ENCODE peak calls at places on chromosomes 16 and 17, in five cellular contexts. One of them, this sample, is unnamed.

GRCh38 chr17:9937164-9937835 is 32.2 kb upstream of the RCVRN start:
- DNase-seq in breast epithelium: no peak
- DNase-seq in stomach: no peak
- DNase-seq in Panc1: no peak
- DNase-seq in HepG2: no peak
- DNase-seq in this sample: no peak

GRCh38 chr17:81392909-81393654 is 2.2 kb upstream of the BAHCC1 start:
- DNase-seq in breast epithelium: no peak
- DNase-seq in stomach: no peak
- DNase-seq in HepG2: no peak
- DNase-seq in Panc1: no peak
- DNase-seq in this sample: no peak

GRCh38 chr17:69874220-69874670 is 200.8 kb upstream of the KCNJ16 start:
- DNase-seq in Panc1: no peak
- DNase-seq in breast epithelium: no peak
- DNase-seq in HepG2: no peak
- DNase-seq in stomach: no peak
- DNase-seq in this sample: no peak

GRCh38 chr17:8949061-8949622 is 16.4 kb downstream of the PIK3R5 start:
- DNase-seq in HepG2: no peak
- DNase-seq in breast epithelium: no peak
- DNase-seq in Panc1: no peak
- DNase-seq in stomach: no peak
- DNase-seq in this sample: no peak

GRCh38 chr17:76725580-76726230 is 701 bp downstream of the JMJD6 start:
- DNase-seq in breast epithelium: peak; percentile 70
- DNase-seq in stomach: peak; percentile 73
- DNase-seq in HepG2: peak; percentile 43
- DNase-seq in Panc1: no peak
- DNase-seq in this sample: no peak

GRCh38 chr16:54363760-54364159 is 77.2 kb upstream of the IRX3 start:
- DNase-seq in HepG2: no peak
- DNase-seq in Panc1: no peak
- DNase-seq in stomach: no peak
- DNase-seq in breast epithelium: no peak
- DNase-seq in this sample: no peak

GRCh38 chr16:3965306-3965705 is 84.8 kb upstream of the CREBBP start:
- DNase-seq in Panc1: no peak
- DNase-seq in HepG2: no peak
- DNase-seq in stomach: no peak
- DNase-seq in breast epithelium: no peak
- DNase-seq in this sample: no peak

GRCh38 chr17:7557825-7558543 is 566 bp upstream of the TNFSF13 start:
- DNase-seq in Panc1: no peak
- DNase-seq in stomach: peak; percentile 96
- DNase-seq in breast epithelium: peak; percentile 95
- DNase-seq in HepG2: peak; percentile 52
- DNase-seq in this sample: peak; percentile 93

GRCh38 chr16:4214215-4214621 is 27.7 kb downstream of the SRL start:
- DNase-seq in Panc1: no peak
- DNase-seq in breast epithelium: no peak
- DNase-seq in HepG2: peak; percentile 55
- DNase-seq in stomach: peak; percentile 37
- DNase-seq in this sample: no peak

GRCh38 chr16:3175157-3176153 is 12.5 kb upstream of the OR1F1 start:
- DNase-seq in stomach: no peak
- DNase-seq in HepG2: peak; percentile 78
- DNase-seq in Panc1: no peak
- DNase-seq in breast epithelium: no peak
- DNase-seq in this sample: no peak

GRCh38 chr16:17389392-17389791 is 81.4 kb downstream of the XYLT1 start:
- DNase-seq in HepG2: no peak
- DNase-seq in Panc1: no peak
- DNase-seq in breast epithelium: no peak
- DNase-seq in stomach: no peak
- DNase-seq in this sample: no peak
- TF ChIP-seq CTCF in HepG2: no peak
- TF ChIP-seq CTCF in Panc1: no peak
- TF ChIP-seq CTCF in breast epithelium: no peak
- TF ChIP-seq CTCF in stomach: no peak
- TF ChIP-seq CTCF in this sample: no peak

GRCh38 chr17:38466346-38467315 is 38.4 kb downstream of the ARHGAP23 start:
- DNase-seq in Panc1: no peak
- DNase-seq in stomach: no peak
- DNase-seq in HepG2: no peak
- DNase-seq in breast epithelium: no peak
- DNase-seq in this sample: no peak

GRCh38 chr17:38467491-38467890 is 39.2 kb downstream of the ARHGAP23 start:
- DNase-seq in breast epithelium: no peak
- DNase-seq in HepG2: no peak
- DNase-seq in stomach: no peak
- DNase-seq in Panc1: no peak
- DNase-seq in this sample: no peak

GRCh38 chr17:38464251-38464722 is 36.0 kb downstream of the ARHGAP23 start:
- DNase-seq in HepG2: no peak
- DNase-seq in stomach: peak; percentile 50
- DNase-seq in Panc1: no peak
- DNase-seq in breast epithelium: no peak
- DNase-seq in this sample: no peak

GRCh38 chr17:38464723-38465419 is 36.6 kb downstream of the ARHGAP23 start:
- DNase-seq in Panc1: no peak
- DNase-seq in HepG2: no peak
- DNase-seq in stomach: peak; percentile 70
- DNase-seq in breast epithelium: peak; percentile 69
- DNase-seq in this sample: no peak

GRCh38 chr17:38465420-38466345 is 37.4 kb downstream of the ARHGAP23 start:
- DNase-seq in breast epithelium: no peak
- DNase-seq in stomach: peak; percentile 42
- DNase-seq in HepG2: no peak
- DNase-seq in Panc1: no peak
- DNase-seq in this sample: no peak
- H3K4me3 ChIP-seq in breast epithelium: peak overlapping the region; percentile 70
- H3K4me3 ChIP-seq in stomach: peak overlapping the region; percentile 46
- H3K4me3 ChIP-seq in HepG2: no peak overlapping the region
- H3K4me3 ChIP-seq in Panc1: peak overlapping the region; percentile 10
- H3K4me3 ChIP-seq in this sample: peak overlapping the region; percentile 73

GRCh38 chr17:3738562-3739295 is 15.0 kb downstream of the HASPIN start:
- DNase-seq in stomach: peak; percentile 73
- DNase-seq in HepG2: no peak
- DNase-seq in breast epithelium: no peak
- DNase-seq in Panc1: no peak
- DNase-seq in this sample: no peak
- TF ChIP-seq POLR2AphosphoS5 in stomach: no peak
- TF ChIP-seq POLR2AphosphoS5 in HepG2: no peak
- TF ChIP-seq POLR2AphosphoS5 in breast epithelium: no peak
- TF ChIP-seq POLR2AphosphoS5 in Panc1: no peak
- TF ChIP-seq POLR2AphosphoS5 in this sample: peak; percentile 54

GRCh38 chr17:60901222-60901621 is 223.6 kb downstream of the BCAS3 start:
- DNase-seq in HepG2: no peak
- DNase-seq in Panc1: no peak
- DNase-seq in breast epithelium: no peak
- DNase-seq in stomach: no peak
- DNase-seq in this sample: no peak
- TF ChIP-seq CTCF in HepG2: no peak
- TF ChIP-seq CTCF in Panc1: no peak
- TF ChIP-seq CTCF in breast epithelium: no peak
- TF ChIP-seq CTCF in stomach: no peak
- TF ChIP-seq CTCF in this sample: no peak

GRCh38 chr17:79779088-79779529 is 1.2 kb downstream of the CBX2 start:
- DNase-seq in Panc1: no peak
- DNase-seq in breast epithelium: no peak
- DNase-seq in HepG2: no peak
- DNase-seq in stomach: no peak
- DNase-seq in this sample: no peak
- H3K4me3 ChIP-seq in Panc1: peak overlapping the region; percentile 55
- H3K4me3 ChIP-seq in breast epithelium: peak overlapping the region; percentile 93
- H3K4me3 ChIP-seq in HepG2: peak overlapping the region; percentile 84
- H3K4me3 ChIP-seq in stomach: no peak overlapping the region
- H3K4me3 ChIP-seq in this sample: peak overlapping the region; percentile 54

GRCh38 chr17:48589060-48589830 is 796 bp downstream of the HOXB3 start:
- DNase-seq in HepG2: no peak
- DNase-seq in breast epithelium: no peak
- DNase-seq in stomach: no peak
- DNase-seq in Panc1: no peak
- DNase-seq in this sample: no peak

GRCh38 chr17:48588519-48588918 is 1.5 kb downstream of the HOXB3 start:
- DNase-seq in Panc1: no peak
- DNase-seq in breast epithelium: no peak
- DNase-seq in stomach: no peak
- DNase-seq in HepG2: no peak
- DNase-seq in this sample: no peak

GRCh38 chr17:48591435-48592077 is 1.5 kb upstream of the HOXB3 start:
- DNase-seq in Panc1: no peak
- DNase-seq in HepG2: no peak
- DNase-seq in breast epithelium: no peak
- DNase-seq in stomach: no peak
- DNase-seq in this sample: no peak

GRCh38 chr17:48590603-48591161 is 641 bp upstream of the HOXB3 start:
- DNase-seq in breast epithelium: no peak
- DNase-seq in Panc1: no peak
- DNase-seq in HepG2: no peak
- DNase-seq in stomach: no peak
- DNase-seq in this sample: no peak

DNA sequence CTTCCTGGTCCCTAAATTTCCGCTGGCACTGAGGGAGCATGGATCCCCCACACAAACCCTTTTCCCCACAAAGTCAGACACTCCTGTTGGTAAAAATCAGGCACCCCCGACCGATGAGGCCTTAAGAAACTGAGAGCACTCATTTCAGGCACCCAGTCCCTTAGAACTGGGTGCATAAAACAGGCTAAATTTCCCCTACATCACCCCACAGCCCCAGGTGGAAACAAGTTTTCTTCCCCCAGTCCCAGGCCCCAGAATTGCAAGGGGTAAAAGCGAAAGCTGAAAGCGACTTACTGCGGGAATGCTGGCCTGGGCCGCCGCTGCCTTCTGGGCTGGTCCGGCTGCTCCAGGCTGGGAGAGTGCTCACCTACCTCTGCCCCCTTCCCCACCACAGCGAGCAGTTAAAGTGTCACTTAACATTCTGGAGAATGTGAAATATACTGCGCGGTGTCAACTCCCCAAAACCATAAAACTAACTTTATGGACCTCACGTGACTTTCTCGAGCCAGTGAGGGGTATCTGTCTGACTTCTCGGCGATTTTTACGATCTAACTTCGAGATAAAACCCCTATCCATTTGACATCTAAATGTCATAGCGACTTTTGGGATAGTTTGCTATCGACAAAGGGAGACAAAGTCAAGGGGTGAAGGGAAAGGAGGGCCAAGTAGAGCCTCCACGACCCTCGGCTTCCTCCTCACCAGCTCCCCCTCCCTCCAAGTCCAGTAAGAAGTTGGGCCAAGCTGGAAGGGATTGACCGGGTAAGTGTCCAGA is at the start of gene HOXB3:
- DNase-seq in Panc1: no peak
- DNase-seq in stomach: no peak
- DNase-seq in breast epithelium: no peak
- DNase-seq in HepG2: no peak
- DNase-seq in this sample: no peak
- TF ChIP-seq POLR2AphosphoS5 in Panc1: peak; percentile 93
- TF ChIP-seq POLR2AphosphoS5 in stomach: no peak
- TF ChIP-seq POLR2AphosphoS5 in breast epithelium: no peak
- TF ChIP-seq POLR2AphosphoS5 in HepG2: no peak
- TF ChIP-seq POLR2AphosphoS5 in this sample: no peak

DNA sequence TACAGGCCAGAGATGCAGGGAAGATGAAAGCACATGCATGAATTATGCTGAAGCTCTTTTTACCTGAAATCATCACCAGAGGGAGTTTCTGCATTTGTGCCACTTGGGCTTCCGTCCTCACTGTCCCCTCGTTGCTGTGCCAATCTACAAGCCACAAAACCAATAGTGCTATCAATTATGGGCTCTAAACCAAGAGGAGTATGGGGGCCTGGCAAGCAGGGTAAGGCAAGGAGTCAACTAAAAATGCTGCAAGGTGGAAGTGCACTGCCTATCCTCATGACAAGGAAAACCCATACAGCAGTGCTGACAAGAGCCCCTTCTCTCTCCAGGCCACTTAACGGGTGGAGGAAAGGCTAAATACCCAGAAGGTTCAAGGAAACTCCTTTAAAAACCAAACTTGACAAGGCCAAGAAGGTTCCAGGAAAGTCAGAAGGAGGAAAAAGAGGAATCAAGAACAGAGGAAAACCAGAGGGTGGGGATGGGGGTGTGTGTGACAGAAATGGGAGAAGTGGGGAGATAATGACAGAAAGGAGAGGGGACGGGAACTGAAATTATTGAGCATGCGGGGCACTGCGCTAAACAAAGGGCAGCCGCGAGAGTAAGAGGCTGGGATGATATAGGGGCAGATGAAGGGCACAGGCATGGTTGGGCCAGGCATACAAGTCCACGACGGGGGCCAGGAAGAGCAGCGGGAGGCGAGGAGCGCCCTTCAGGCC is 674 bp downstream of the C17orf75 start:
- DNase-seq in Panc1: no peak
- DNase-seq in breast epithelium: no peak
- DNase-seq in stomach: no peak
- DNase-seq in HepG2: peak; percentile 58
- DNase-seq in this sample: no peak
- TF ChIP-seq CTCF in Panc1: no peak
- TF ChIP-seq CTCF in breast epithelium: no peak
- TF ChIP-seq CTCF in stomach: no peak
- TF ChIP-seq CTCF in HepG2: peak; percentile 37
- TF ChIP-seq CTCF in this sample: no peak

GRCh38 chr17:55634702-55635101 is 88.0 kb downstream of the TMEM100 start:
- DNase-seq in breast epithelium: no peak
- DNase-seq in HepG2: no peak
- DNase-seq in stomach: no peak
- DNase-seq in Panc1: no peak
- DNase-seq in this sample: no peak

GRCh38 chr17:55632236-55632635 is 90.4 kb downstream of the TMEM100 start:
- DNase-seq in stomach: no peak
- DNase-seq in breast epithelium: no peak
- DNase-seq in HepG2: no peak
- DNase-seq in Panc1: no peak
- DNase-seq in this sample: no peak

GRCh38 chr17:55639096-55639495 is 83.6 kb downstream of the TMEM100 start:
- DNase-seq in breast epithelium: no peak
- DNase-seq in HepG2: no peak
- DNase-seq in stomach: no peak
- DNase-seq in Panc1: no peak
- DNase-seq in this sample: no peak

GRCh38 chr17:55632893-55633292 is 89.8 kb downstream of the TMEM100 start:
- DNase-seq in breast epithelium: no peak
- DNase-seq in HepG2: no peak
- DNase-seq in stomach: no peak
- DNase-seq in Panc1: no peak
- DNase-seq in this sample: no peak

DNA sequence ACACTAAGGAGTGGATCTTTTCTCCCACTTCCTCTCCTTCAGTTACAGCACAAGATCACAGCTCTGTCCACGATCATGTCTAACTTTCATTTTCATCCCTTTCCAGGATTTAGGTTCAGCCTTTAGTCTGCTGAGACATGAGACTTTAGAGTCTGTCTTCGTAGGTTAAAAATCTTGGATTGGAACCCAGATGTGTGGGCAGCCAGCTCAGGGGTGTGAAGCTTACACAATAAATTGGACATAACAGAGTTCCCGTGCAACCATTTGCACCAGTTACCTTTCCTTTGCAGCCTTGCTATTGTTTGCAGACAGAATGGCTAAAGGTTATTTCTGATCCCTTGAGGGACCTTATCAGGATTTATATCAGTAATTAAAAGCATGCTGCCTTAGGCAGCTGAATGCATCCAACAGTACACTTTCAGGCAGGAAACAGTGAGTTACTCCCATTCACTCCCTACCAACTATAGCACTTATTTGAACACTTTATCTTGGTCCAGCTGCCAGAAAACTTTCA is 87.4 kb downstream of the TMEM100 start:
- DNase-seq in stomach: no peak
- DNase-seq in HepG2: no peak
- DNase-seq in Panc1: no peak
- DNase-seq in breast epithelium: no peak
- DNase-seq in this sample: no peak
- H3K4me3 ChIP-seq in stomach: no peak overlapping the region
- H3K4me3 ChIP-seq in HepG2: no peak overlapping the region
- H3K4me3 ChIP-seq in Panc1: peak overlapping the region; percentile 10
- H3K4me3 ChIP-seq in breast epithelium: peak overlapping the region; percentile 52
- H3K4me3 ChIP-seq in this sample: peak overlapping the region; percentile 34

This sample was measured in vagina.